ENCODE peak calls at places on chromosomes 5 and 9, in four cellular contexts. K, U, B and F are unnamed samples.

GRCh38 chr5:79235578-79236363 is at the start of gene JMY:
- DNase-seq in K (peak), U (peak), B (peak), F (peak)

GRCh38 chr9:113992276-113992951 is 85.7 kb downstream of the AMBP start:
- DNase-seq in K (no peak), U (peak), B (peak), F (no peak)

GRCh38 chr9:116860509-116861120 is 173.5 kb downstream of the TRIM32 start:
- DNase-seq in K (peak), U (peak), B (peak), F (peak)

GRCh38 chr9:125468646-125469045 is 207.0 kb downstream of the GAPVD1 start:
- DNase-seq in K (no peak), U (no peak), B (no peak), F (no peak)

GRCh38 chr5:1105350-1106265 is 6.3 kb downstream of the SLC12A7 start:
- DNase-seq in K (no peak), U (no peak), B (no peak), F (no peak)

GRCh38 chr9:121398374-121398773 is 28.3 kb upstream of the STOM start:
- DNase-seq in K (no peak), U (no peak), B (no peak), F (peak)

GRCh38 chr9:126581893-126582292 is 31.8 kb upstream of the LMX1B start:
- DNase-seq in K (no peak), U (no peak), B (no peak), F (no peak)

GRCh38 chr5:172417983-172418630 is 36.2 kb downstream of the SH3PXD2B start:
- DNase-seq in K (no peak), U (peak), B (peak), F (peak)

GRCh38 chr9:34190996-34191892 is 12.4 kb downstream of the UBAP1 start:
- DNase-seq in K (no peak), U (peak), B (no peak), F (peak)

GRCh38 chr5:172918421-172919371 is 40.5 kb upstream of the RPL26L1 start:
- DNase-seq in K (no peak), U (no peak), B (no peak), F (no peak)

GRCh38 chr5:33612386-33612785 is 171.6 kb downstream of the TARS1 start:
- DNase-seq in K (no peak), U (no peak), B (no peak), F (peak)

GRCh38 chr5:18736051-18736398 is 1101.8 kb downstream of the TAF11L14 start:
- DNase-seq in K (no peak), U (no peak), B (no peak), F (no peak)

GRCh38 chr9:37410969-37411785 is 11.3 kb upstream of the GRHPR start:
- DNase-seq in K (peak), U (peak), B (no peak), F (no peak)

GRCh38 chr5:101045689-101046088 is 142.6 kb upstream of the ST8SIA4 start:
- DNase-seq in K (peak), U (no peak), B (no peak), F (no peak)

GRCh38 chr9:129109952-129110739 is 447 bp downstream of the CRAT start:
- DNase-seq in K (peak), U (peak), B (no peak), F (peak)

GRCh38 chr5:86757824-86758223 is 140.1 kb downstream of the COX7C start:
- DNase-seq in K (no peak), U (no peak), B (no peak), F (no peak)

GRCh38 chr5:171989276-171989675 is 17.2 kb downstream of the FBXW11 start:
- DNase-seq in K (no peak), U (no peak), B (no peak), F (no peak)

GRCh38 chr5:72346396-72346795 is 26.2 kb downstream of the PTCD2 start:
- DNase-seq in K (no peak), U (no peak), B (no peak), F (no peak)

GRCh38 chr5:143521891-143522290 is 118.4 kb upstream of the NR3C1 start:
- DNase-seq in K (no peak), U (peak), B (no peak), F (no peak)

GRCh38 chr9:123568691-123569342 is 212.8 kb downstream of the CRB2 start:
- DNase-seq in K (no peak), U (peak), B (no peak), F (no peak)

GRCh38 chr5:131462479-131462878 is 172.6 kb downstream of the RAPGEF6 start:
- DNase-seq in K (no peak), U (no peak), B (no peak), F (no peak)

GRCh38 chr9:127913682-127914081 is 3.2 kb downstream of the ST6GALNAC4 start:
- DNase-seq in K (no peak), U (no peak), B (peak), F (no peak)

GRCh38 chr5:126354012-126354856 is 69.0 kb upstream of the GRAMD2B start:
- DNase-seq in K (peak), U (peak), B (no peak), F (peak)

GRCh38 chr5:75281716-75282465 is 45.2 kb upstream of the ANKRD31 start:
- DNase-seq in K (no peak), U (no peak), B (no peak), F (peak)

GRCh38 chr9:111691686-111692329 is 30.4 kb downstream of the GNG10 start:
- DNase-seq in K (peak), U (peak), B (no peak), F (peak)

GRCh38 chr5:149641000-149641576 is 59.8 kb downstream of the ARHGEF37 start:
- DNase-seq in K (no peak), U (no peak), B (no peak), F (peak)

GRCh38 chr5:141001854-141002666 is 35.8 kb downstream of the PCDHAC2 start:
- DNase-seq in K (no peak), U (peak), B (no peak), F (no peak)

GRCh38 chr9:114603183-114603582 is 7.9 kb upstream of the TMEM268 start:
- DNase-seq in K (no peak), U (no peak), B (no peak), F (no peak)

GRCh38 chr5:37615184-37615583 is 224.7 kb downstream of the GDNF start:
- DNase-seq in K (no peak), U (no peak), B (no peak), F (peak)

GRCh38 chr9:785997-786396 is 55.5 kb upstream of the DMRT1 start:
- DNase-seq in K (no peak), U (no peak), B (no peak), F (no peak)

GRCh38 chr9:69535911-69536310 is 136.3 kb downstream of the APBA1 start:
- DNase-seq in K (no peak), U (no peak), B (no peak), F (peak)

GRCh38 chr5:161286066-161286655 is 260.4 kb downstream of the GABRB2 start:
- DNase-seq in K (no peak), U (peak), B (no peak), F (no peak)

GRCh38 chr5:94471496-94471895 is 146.9 kb downstream of the KIAA0825 start:
- DNase-seq in K (no peak), U (no peak), B (no peak), F (no peak)

GRCh38 chr5:39120052-39120420 is 45.8 kb upstream of the RICTOR start:
- DNase-seq in K (no peak), U (no peak), B (no peak), F (no peak)

GRCh38 chr5:16656561-16657191 is 39.9 kb upstream of the RETREG1 start:
- DNase-seq in K (no peak), U (no peak), B (no peak), F (no peak)

GRCh38 chr9:32866292-32866691 is 83.0 kb downstream of the TMEM215 start:
- DNase-seq in K (no peak), U (no peak), B (no peak), F (no peak)

GRCh38 chr9:93060746-93061259 is 2.3 kb downstream of the SUSD3 start:
- DNase-seq in K (peak), U (no peak), B (no peak), F (peak)

GRCh38 chr5:115455241-115455640 is 89.3 kb downstream of the FEM1C start:
- DNase-seq in K (no peak), U (no peak), B (no peak), F (peak)

GRCh38 chr9:13386935-13387667 is 107.6 kb upstream of the MPDZ start:
- DNase-seq in K (no peak), U (no peak), B (no peak), F (no peak)